ENCODE peak calls at places on chromosomes 2 and 18, in seven cellular contexts. One of them, this sample, is unnamed.

GRCh38 chr2:198883604-198884003 is 574.1 kb downstream of the SATB2 start:
- ATAC-seq in activated naive CD4-positive, alpha-beta T cell treated with anti-CD3 and anti-CD28 coated beads, Interleukin-2, amount 50 U/mL, for 72 hours: no peak
- ATAC-seq in T-cell: no peak
- ATAC-seq in left colon: no peak
- ATAC-seq in GM12878: no peak
- ATAC-seq in activated CD8-positive, alpha-beta T cell treated with anti-CD3 and anti-CD28 coated beads for 36 hours: no peak
- ATAC-seq in K562: no peak
- ATAC-seq in this sample: no peak

GRCh38 chr2:173544621-173545363 is 190.1 kb downstream of the CDCA7 start:
- ATAC-seq in activated naive CD4-positive, alpha-beta T cell treated with anti-CD3 and anti-CD28 coated beads, Interleukin-2, amount 50 U/mL, for 72 hours: no peak
- ATAC-seq in T-cell: no peak
- ATAC-seq in left colon: peak; percentile 95
- ATAC-seq in GM12878: no peak
- ATAC-seq in activated CD8-positive, alpha-beta T cell treated with anti-CD3 and anti-CD28 coated beads for 36 hours: no peak
- ATAC-seq in K562: no peak
- ATAC-seq in this sample: no peak

GRCh38 chr2:164570475-164570874 is 50.8 kb downstream of the GRB14 start:
- ATAC-seq in activated naive CD4-positive, alpha-beta T cell treated with anti-CD3 and anti-CD28 coated beads, Interleukin-2, amount 50 U/mL, for 72 hours: no peak
- ATAC-seq in T-cell: no peak
- ATAC-seq in left colon: no peak
- ATAC-seq in GM12878: no peak
- ATAC-seq in activated CD8-positive, alpha-beta T cell treated with anti-CD3 and anti-CD28 coated beads for 36 hours: no peak
- ATAC-seq in K562: no peak
- ATAC-seq in this sample: no peak

GRCh38 chr2:189505412-189505953 is 64.2 kb downstream of the WDR75 start:
- ATAC-seq in activated naive CD4-positive, alpha-beta T cell treated with anti-CD3 and anti-CD28 coated beads, Interleukin-2, amount 50 U/mL, for 72 hours: no peak
- ATAC-seq in T-cell: no peak
- ATAC-seq in left colon: no peak
- ATAC-seq in GM12878: no peak
- ATAC-seq in activated CD8-positive, alpha-beta T cell treated with anti-CD3 and anti-CD28 coated beads for 36 hours: no peak
- ATAC-seq in K562: peak; percentile 56
- ATAC-seq in this sample: no peak

GRCh38 chr2:11071207-11071606 is 84.1 kb upstream of the SLC66A3 start:
- ATAC-seq in activated naive CD4-positive, alpha-beta T cell treated with anti-CD3 and anti-CD28 coated beads, Interleukin-2, amount 50 U/mL, for 72 hours: no peak
- ATAC-seq in T-cell: no peak
- ATAC-seq in left colon: peak; percentile 90
- ATAC-seq in GM12878: peak; percentile 51
- ATAC-seq in activated CD8-positive, alpha-beta T cell treated with anti-CD3 and anti-CD28 coated beads for 36 hours: peak; percentile 61
- ATAC-seq in K562: peak; percentile 89
- ATAC-seq in this sample: no peak

GRCh38 chr2:183383854-183384253 is 259.6 kb downstream of the NUP35 start:
- ATAC-seq in activated naive CD4-positive, alpha-beta T cell treated with anti-CD3 and anti-CD28 coated beads, Interleukin-2, amount 50 U/mL, for 72 hours: no peak
- ATAC-seq in T-cell: no peak
- ATAC-seq in left colon: no peak
- ATAC-seq in GM12878: peak; percentile 77
- ATAC-seq in activated CD8-positive, alpha-beta T cell treated with anti-CD3 and anti-CD28 coated beads for 36 hours: no peak
- ATAC-seq in K562: no peak
- ATAC-seq in this sample: no peak

GRCh38 chr2:131055169-131056065 is 37.8 kb downstream of the FAM168B start:
- ATAC-seq in activated naive CD4-positive, alpha-beta T cell treated with anti-CD3 and anti-CD28 coated beads, Interleukin-2, amount 50 U/mL, for 72 hours: peak; percentile 48
- ATAC-seq in T-cell: no peak
- ATAC-seq in left colon: no peak
- ATAC-seq in GM12878: no peak
- ATAC-seq in activated CD8-positive, alpha-beta T cell treated with anti-CD3 and anti-CD28 coated beads for 36 hours: no peak
- ATAC-seq in K562: no peak
- ATAC-seq in this sample: peak; percentile 27

GRCh38 chr18:43882358-43882757 is 605.1 kb upstream of the SYT4 start:
- ATAC-seq in activated naive CD4-positive, alpha-beta T cell treated with anti-CD3 and anti-CD28 coated beads, Interleukin-2, amount 50 U/mL, for 72 hours: no peak
- ATAC-seq in T-cell: no peak
- ATAC-seq in left colon: no peak
- ATAC-seq in GM12878: no peak
- ATAC-seq in activated CD8-positive, alpha-beta T cell treated with anti-CD3 and anti-CD28 coated beads for 36 hours: no peak
- ATAC-seq in K562: no peak
- ATAC-seq in this sample: no peak

GRCh38 chr2:170816499-170817246 is at the start of gene GAD1:
- ATAC-seq in activated naive CD4-positive, alpha-beta T cell treated with anti-CD3 and anti-CD28 coated beads, Interleukin-2, amount 50 U/mL, for 72 hours: peak; percentile 73
- ATAC-seq in T-cell: peak; percentile 32
- ATAC-seq in left colon: peak; percentile 90
- ATAC-seq in GM12878: peak; percentile 78
- ATAC-seq in activated CD8-positive, alpha-beta T cell treated with anti-CD3 and anti-CD28 coated beads for 36 hours: peak; percentile 61
- ATAC-seq in K562: peak; percentile 84
- ATAC-seq in this sample: peak; percentile 74

GRCh38 chr2:154771664-154772284 is 73.3 kb downstream of the KCNJ3 start:
- ATAC-seq in activated naive CD4-positive, alpha-beta T cell treated with anti-CD3 and anti-CD28 coated beads, Interleukin-2, amount 50 U/mL, for 72 hours: no peak
- ATAC-seq in T-cell: no peak
- ATAC-seq in left colon: no peak
- ATAC-seq in GM12878: peak; percentile 21
- ATAC-seq in activated CD8-positive, alpha-beta T cell treated with anti-CD3 and anti-CD28 coated beads for 36 hours: no peak
- ATAC-seq in K562: no peak
- ATAC-seq in this sample: no peak